ENCODE peak calls at places on chromosomes 5 and 9, in eight cellular contexts. E, N, H, W, J, F, Z and P are unnamed samples.

GRCh38 chr5:145347026-145347616 is 488.0 kb downstream of the PRELID2 start:
- DNase-seq in J (peak), F (no peak), W (no peak), H (no peak), Z (peak), E (peak), N (no peak), P (no peak)

GRCh38 chr9:81566074-81566698 is 123.2 kb downstream of the TLE1 start:
- DNase-seq in J (no peak), H (no peak), Z (no peak), F (no peak), E (no peak), N (no peak), W (no peak), P (no peak)

GRCh38 chr9:126947529-126947928 is 32.9 kb downstream of the RALGPS1 start:
- DNase-seq in N (no peak), H (no peak), F (no peak), Z (no peak), E (no peak), W (no peak), J (peak), P (no peak)

GRCh38 chr5:115549154-115549553 is 4.6 kb upstream of the FEM1C start:
- DNase-seq in E (peak), J (no peak), W (no peak), F (no peak), N (no peak), H (no peak), Z (no peak), P (no peak)

GRCh38 chr9:26169684-26170083 is 491.4 kb upstream of the TUSC1 start:
- DNase-seq in J (no peak), Z (no peak), W (no peak), N (no peak), F (no peak), H (no peak), E (peak), P (no peak)

GRCh38 chr9:16275795-16276624 is 594.5 kb downstream of the BNC2 start:
- DNase-seq in N (no peak), Z (no peak), H (no peak), J (no peak), F (no peak), W (no peak), E (peak), P (no peak)

GRCh38 chr9:107462691-107463090 is 26.9 kb downstream of the KLF4 start:
- DNase-seq in J (no peak), H (no peak), E (no peak), N (no peak), W (no peak), F (no peak), Z (peak), P (no peak)

GRCh38 chr5:122154910-122155309 is 25.6 kb downstream of the ZNF474 start:
- DNase-seq in N (no peak), W (no peak), E (no peak), Z (peak), H (no peak), F (no peak), J (no peak), P (no peak)

GRCh38 chr5:170305016-170305645 is 7.6 kb upstream of the LCP2 start:
- DNase-seq in W (no peak), H (no peak), J (no peak), N (no peak), F (no peak), Z (no peak), E (no peak), P (no peak)

GRCh38 chr9:129887210-129888084 is 52.2 kb downstream of the USP20 start:
- DNase-seq in Z (no peak), N (peak), E (no peak), F (no peak), W (no peak), H (no peak), J (peak), P (no peak)

GRCh38 chr5:134568761-134569725 is 43.6 kb downstream of the JADE2 start:
- DNase-seq in W (no peak), H (peak), E (no peak), J (no peak), N (peak), F (peak), Z (no peak), P (no peak)

GRCh38 chr5:6766558-6767191 is 53.4 kb downstream of the TENT4A start:
- DNase-seq in W (no peak), N (peak), F (peak), Z (peak), H (peak), E (peak), J (no peak), P (no peak)

GRCh38 chr5:139740138-139740992 is 55.2 kb upstream of the PSD2 start:
- DNase-seq in F (no peak), N (no peak), E (no peak), J (no peak), W (no peak), Z (no peak), H (no peak), P (no peak)

GRCh38 chr5:146568161-146568560 is 52.2 kb upstream of the GPR151 start:
- DNase-seq in F (no peak), E (no peak), Z (no peak), W (no peak), H (no peak), N (no peak), J (no peak), P (no peak)

GRCh38 chr5:60872892-60873291 is 28.8 kb upstream of the ELOVL7 start:
- DNase-seq in N (no peak), E (no peak), F (no peak), W (no peak), H (no peak), J (no peak), Z (no peak), P (no peak)

GRCh38 chr5:87042554-87042953 is 225.1 kb upstream of the RASA1 start:
- DNase-seq in W (no peak), F (no peak), E (no peak), J (no peak), N (no peak), Z (no peak), H (no peak), P (no peak)

GRCh38 chr5:29077451-29077850 is 2039.1 kb upstream of the CDH9 start:
- DNase-seq in N (no peak), J (no peak), E (peak), F (no peak), W (no peak), Z (no peak), H (no peak), P (no peak)

GRCh38 chr5:156411131-156411727 is 84.3 kb downstream of the SGCD start:
- DNase-seq in J (no peak), W (no peak), Z (peak), N (no peak), E (peak), F (no peak), H (no peak), P (no peak)

GRCh38 chr5:126138475-126139005 is 284.7 kb upstream of the GRAMD2B start:
- DNase-seq in H (no peak), N (no peak), Z (peak), J (no peak), E (peak), W (no peak), F (no peak), P (no peak)

DNA sequence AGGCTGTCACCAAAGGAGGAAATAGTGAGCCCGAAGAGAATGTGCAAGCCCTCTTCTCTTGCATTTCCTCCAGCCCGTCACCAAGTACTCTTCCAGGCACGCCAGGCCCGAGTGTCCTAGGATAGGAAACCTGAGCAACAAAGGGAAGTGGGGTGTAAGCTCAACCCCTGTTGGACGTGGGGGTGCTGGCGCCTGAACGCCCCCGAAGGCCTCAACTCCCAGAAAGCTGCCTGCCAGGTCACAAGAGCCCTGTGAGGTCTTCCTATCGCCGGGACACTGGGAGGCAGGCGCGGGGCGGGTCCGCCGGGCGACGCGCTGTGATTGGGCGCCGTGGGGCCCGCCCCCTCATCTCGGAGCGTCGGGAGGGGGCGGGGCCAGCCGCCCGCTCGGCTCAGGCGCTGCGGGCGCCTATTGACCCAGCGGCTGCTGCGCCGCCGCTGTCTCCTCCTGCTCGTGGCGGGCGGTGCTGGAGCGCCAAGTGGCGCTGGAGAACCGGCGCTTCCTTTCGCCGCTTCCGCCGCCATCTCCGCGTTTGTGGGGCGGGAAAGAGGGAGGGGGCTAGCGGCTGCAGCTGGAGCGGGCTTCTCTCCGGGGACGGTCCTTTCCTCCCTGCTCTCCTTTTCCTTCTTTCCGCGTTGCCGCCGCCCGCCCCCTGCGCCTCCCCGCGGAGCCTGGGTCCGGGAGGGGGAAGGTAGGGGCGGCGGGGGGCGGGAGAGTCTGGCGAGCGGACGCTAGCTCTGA is 558 bp upstream of the MAN2A1 start:
- DNase-seq in Z (peak), F (peak), J (peak), N (peak), H (peak), W (peak), E (peak), P (peak)
- TF ChIP-seq CTCF in Z (no peak), F (no peak), J (no peak), N (no peak), H (no peak), W (no peak), E (no peak), P (no peak)

GRCh38 chr9:90055226-90055625 is 450.4 kb downstream of the GADD45G start:
- DNase-seq in W (no peak), J (no peak), Z (no peak), F (no peak), E (no peak), N (no peak), H (no peak), P (no peak)

GRCh38 chr9:90047828-90048227 is 443.0 kb downstream of the GADD45G start:
- DNase-seq in Z (no peak), J (no peak), H (no peak), W (no peak), N (no peak), E (no peak), F (no peak), P (no peak)

GRCh38 chr9:90057361-90057760 is 452.5 kb downstream of the GADD45G start:
- DNase-seq in E (no peak), Z (no peak), F (no peak), N (no peak), J (no peak), H (no peak), W (no peak), P (no peak)

GRCh38 chr9:90054810-90055209 is 450.0 kb downstream of the GADD45G start:
- DNase-seq in W (no peak), H (no peak), Z (no peak), E (no peak), F (no peak), J (no peak), N (no peak), P (no peak)

DNA sequence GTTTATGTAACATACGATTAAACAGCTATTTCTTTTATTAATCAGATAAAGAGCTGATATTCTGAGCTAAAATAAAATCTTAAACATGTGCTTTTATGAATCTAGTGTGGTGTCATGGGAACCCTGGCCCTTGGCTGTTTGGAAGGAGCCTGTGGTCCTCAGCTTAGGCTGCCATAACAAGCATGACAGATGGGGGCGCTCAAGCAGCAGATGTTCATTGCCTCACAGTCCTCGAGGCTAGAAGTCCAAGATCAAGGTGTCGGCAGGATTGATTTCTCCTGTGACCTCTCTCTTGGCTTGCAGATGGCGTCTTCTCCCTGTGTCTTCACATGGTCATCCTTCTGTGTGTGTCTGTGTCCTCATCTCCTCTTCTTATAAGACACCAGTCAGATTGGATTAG is 448.2 kb downstream of the GADD45G start:
- DNase-seq in Z (no peak), J (peak), W (no peak), E (no peak), N (no peak), F (no peak), H (no peak), P (no peak)
- TF ChIP-seq CTCF in Z (peak), J (peak), W (peak), E (no peak), N (peak), F (peak), H (no peak), P (peak)

DNA sequence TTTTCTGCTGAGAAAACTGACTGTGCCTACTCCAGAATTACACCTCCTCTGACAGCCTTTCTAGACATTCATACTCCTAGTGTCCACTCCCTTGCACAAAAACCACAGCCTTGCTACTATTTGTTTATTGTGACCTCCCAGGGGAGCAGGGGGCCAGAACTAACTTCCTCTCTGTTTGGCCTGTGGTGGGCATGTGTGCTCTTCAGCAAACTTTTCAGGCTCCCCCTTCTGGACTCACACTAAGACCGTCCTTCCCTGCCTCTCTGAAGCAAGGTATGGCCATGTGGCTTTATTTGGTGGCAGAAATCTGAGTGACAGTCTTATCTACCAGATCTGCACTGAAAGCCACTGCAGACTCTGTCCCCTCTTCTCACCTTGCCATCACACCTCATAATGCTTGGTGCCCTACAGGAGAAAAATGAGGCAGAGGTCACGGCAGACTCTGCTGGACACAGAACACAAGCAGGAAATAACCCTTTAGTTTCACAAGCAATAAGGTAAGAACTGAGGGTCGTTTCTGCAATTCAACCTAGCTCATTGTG is 28.2 kb downstream of the LIFR start:
- DNase-seq in J (no peak), E (no peak), N (no peak), H (no peak), F (no peak), Z (no peak), W (no peak), P (no peak)
- TF ChIP-seq CTCF in J (no peak), E (no peak), N (no peak), H (no peak), F (no peak), Z (no peak), W (no peak), P (no peak)

DNA sequence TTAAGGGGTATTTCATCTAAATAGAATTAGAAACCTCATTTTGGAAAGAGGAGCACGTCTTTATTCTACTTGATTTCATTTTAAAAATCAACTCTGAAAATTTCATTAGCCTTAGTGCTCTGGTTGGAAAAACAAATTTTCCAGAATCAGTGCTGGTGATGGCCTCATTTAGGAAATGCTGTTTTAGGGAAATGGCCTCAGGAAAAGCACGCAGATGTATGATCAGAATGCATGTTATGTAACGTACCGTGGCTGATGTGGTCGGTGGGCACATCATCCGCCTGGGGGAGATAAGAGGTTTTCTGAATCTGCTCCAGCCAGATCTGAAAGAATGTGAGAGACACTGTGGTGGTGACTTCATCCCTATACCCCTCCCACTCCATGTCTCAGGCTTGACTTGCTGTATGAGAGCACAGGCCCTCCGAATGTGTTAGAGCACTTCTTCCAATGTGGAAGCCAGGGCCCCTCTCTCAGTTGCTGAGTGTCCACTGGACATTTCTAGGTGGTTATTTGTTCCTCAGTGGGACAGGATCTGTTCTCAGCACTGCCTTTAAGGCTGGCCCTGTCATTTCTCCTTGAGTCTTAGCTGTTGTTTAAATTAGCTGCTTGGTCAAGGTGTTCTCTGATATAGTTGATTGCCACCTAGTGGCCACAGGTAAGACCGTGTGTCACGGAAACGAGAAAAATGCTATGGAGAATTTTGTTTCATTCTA is 96.5 kb downstream of the ARHGAP26 start:
- DNase-seq in W (peak), F (no peak), E (peak), H (peak), N (no peak), J (peak), Z (no peak), P (no peak)
- TF ChIP-seq CTCF in W (peak), F (peak), E (peak), H (peak), N (peak), J (peak), Z (peak), P (peak)

GRCh38 chr9:121498487-121499176 is 1.0 kb downstream of the GGTA1 start:
- DNase-seq in N (no peak), W (no peak), F (peak), H (peak), Z (peak), E (peak), J (no peak), P (no peak)
- TF ChIP-seq CTCF in N (no peak), W (peak), F (no peak), H (peak), Z (peak), E (no peak), J (no peak), P (peak)

GRCh38 chr9:1047605-1048235 is 2.4 kb upstream of the DMRT2 start:
- DNase-seq in N (peak), W (no peak), E (no peak), H (no peak), Z (no peak), F (no peak), J (peak), P (no peak)

GRCh38 chr9:1046639-1047604 is 3.2 kb upstream of the DMRT2 start:
- DNase-seq in J (no peak), Z (no peak), E (no peak), W (no peak), H (no peak), F (no peak), N (no peak), P (no peak)

GRCh38 chr9:1044643-1045042 is 5.5 kb upstream of the DMRT2 start:
- DNase-seq in F (no peak), N (no peak), H (no peak), W (no peak), E (no peak), J (no peak), Z (no peak), P (no peak)

DNA sequence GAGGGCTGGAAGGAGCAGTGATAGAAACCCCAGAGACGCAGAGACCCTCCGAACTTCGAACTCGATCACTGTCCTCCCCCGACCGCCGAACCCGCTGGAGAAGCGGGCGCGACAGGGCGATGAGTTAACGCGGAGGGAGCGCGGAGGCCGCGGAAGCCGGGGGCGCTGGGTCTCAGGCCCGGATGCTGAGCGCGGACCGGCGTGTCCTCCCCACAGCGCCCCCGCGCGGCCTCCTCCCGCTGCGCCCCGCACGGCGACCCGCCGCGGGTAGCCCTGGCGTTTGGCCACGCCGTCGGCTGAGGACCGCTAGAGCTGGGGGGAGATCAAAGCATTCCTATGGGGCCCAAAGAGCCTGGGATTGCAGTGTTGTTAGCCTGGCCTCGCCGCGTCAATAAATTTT is 7.7 kb upstream of the DMRT2 start:
- DNase-seq in W (peak), N (peak), H (no peak), F (no peak), J (peak), E (no peak), Z (no peak), P (peak)
- TF ChIP-seq CTCF in W (peak), N (peak), H (no peak), F (peak), J (peak), E (peak), Z (no peak), P (peak)

GRCh38 chr5:79859588-79859987 is 131.5 kb downstream of the MTX3 start:
- DNase-seq in E (no peak), N (no peak), W (no peak), H (no peak), Z (no peak), F (no peak), J (no peak), P (no peak)
- TF ChIP-seq CTCF in E (no peak), N (no peak), W (no peak), H (no peak), Z (no peak), F (no peak), J (no peak), P (no peak)